ENCODE peak calls at places on chromosomes 16 and 17, in six cellular contexts. One of them, this sample, is unnamed.

GRCh38 chr17:49817993-49818392 is 29.5 kb downstream of the KAT7 start:
- DNase-seq in GM12878: no peak
- DNase-seq in A549: no peak
- DNase-seq in endothelial cell of umbilical vein: no peak
- DNase-seq in HepG2: no peak
- DNase-seq in K562: no peak
- DNase-seq in this sample: no peak

GRCh38 chr17:42284020-42284369 is 4.3 kb upstream of the STAT5A start:
- DNase-seq in GM12878: no peak
- DNase-seq in A549: no peak
- DNase-seq in endothelial cell of umbilical vein: no peak
- DNase-seq in HepG2: no peak
- DNase-seq in K562: no peak
- DNase-seq in this sample: no peak

GRCh38 chr16:75433732-75434413 is 570 bp upstream of the CFDP1 start:
- DNase-seq in GM12878: no peak
- DNase-seq in A549: peak
- DNase-seq in endothelial cell of umbilical vein: peak
- DNase-seq in HepG2: peak
- DNase-seq in K562: peak
- DNase-seq in this sample: peak

GRCh38 chr16:66481943-66482390 is 54.9 kb downstream of the BEAN1 start:
- DNase-seq in GM12878: no peak
- DNase-seq in A549: no peak
- DNase-seq in endothelial cell of umbilical vein: no peak
- DNase-seq in HepG2: no peak
- DNase-seq in K562: no peak
- DNase-seq in this sample: no peak

GRCh38 chr17:38345743-38346142 is 2.0 kb upstream of the GPR179 start:
- DNase-seq in GM12878: no peak
- DNase-seq in A549: no peak
- DNase-seq in endothelial cell of umbilical vein: no peak
- DNase-seq in HepG2: no peak
- DNase-seq in K562: no peak
- DNase-seq in this sample: no peak

GRCh38 chr16:24609740-24610420 is 70.5 kb downstream of the RBBP6 start:
- DNase-seq in GM12878: no peak
- DNase-seq in A549: no peak
- DNase-seq in endothelial cell of umbilical vein: peak
- DNase-seq in HepG2: peak
- DNase-seq in K562: no peak
- DNase-seq in this sample: no peak

GRCh38 chr16:1428511-1428910 is 2.4 kb upstream of the PERCC1 start:
- DNase-seq in GM12878: no peak
- DNase-seq in A549: peak
- DNase-seq in endothelial cell of umbilical vein: peak
- DNase-seq in HepG2: no peak
- DNase-seq in K562: peak
- DNase-seq in this sample: peak

GRCh38 chr16:27177031-27177774 is 26.1 kb upstream of the KDM8 start:
- DNase-seq in GM12878: no peak
- DNase-seq in A549: peak
- DNase-seq in endothelial cell of umbilical vein: peak
- DNase-seq in HepG2: no peak
- DNase-seq in K562: no peak
- DNase-seq in this sample: no peak

GRCh38 chr16:86281435-86281834 is 228.9 kb upstream of the FOXF1 start:
- DNase-seq in GM12878: no peak
- DNase-seq in A549: no peak
- DNase-seq in endothelial cell of umbilical vein: no peak
- DNase-seq in HepG2: no peak
- DNase-seq in K562: no peak
- DNase-seq in this sample: no peak

GRCh38 chr17:7750321-7750821 is 32.8 kb downstream of the DNAH2 start:
- DNase-seq in GM12878: no peak
- DNase-seq in A549: no peak
- DNase-seq in endothelial cell of umbilical vein: peak
- DNase-seq in HepG2: no peak
- DNase-seq in K562: no peak
- DNase-seq in this sample: no peak

GRCh38 chr17:18129041-18129502 is 20.5 kb downstream of the MYO15A start:
- DNase-seq in GM12878: no peak
- DNase-seq in A549: peak
- DNase-seq in endothelial cell of umbilical vein: peak
- DNase-seq in HepG2: no peak
- DNase-seq in K562: no peak
- DNase-seq in this sample: no peak

GRCh38 chr17:76444518-76445311 is 8.2 kb downstream of the UBE2O start:
- DNase-seq in GM12878: no peak
- DNase-seq in A549: no peak
- DNase-seq in endothelial cell of umbilical vein: no peak
- DNase-seq in HepG2: no peak
- DNase-seq in K562: no peak
- DNase-seq in this sample: no peak

GRCh38 chr17:43791589-43791988 is 11.4 kb downstream of the CFAP97D1 start:
- DNase-seq in GM12878: no peak
- DNase-seq in A549: peak
- DNase-seq in endothelial cell of umbilical vein: peak
- DNase-seq in HepG2: peak
- DNase-seq in K562: peak
- DNase-seq in this sample: peak

GRCh38 chr17:40122466-40122943 is 734 bp downstream of the MSL1 start:
- DNase-seq in GM12878: no peak
- DNase-seq in A549: peak
- DNase-seq in endothelial cell of umbilical vein: peak
- DNase-seq in HepG2: no peak
- DNase-seq in K562: peak
- DNase-seq in this sample: peak

GRCh38 chr17:2416010-2416734 is 15.3 kb upstream of the MNT start:
- DNase-seq in GM12878: no peak
- DNase-seq in A549: peak
- DNase-seq in endothelial cell of umbilical vein: peak
- DNase-seq in HepG2: peak
- DNase-seq in K562: peak
- DNase-seq in this sample: peak

GRCh38 chr16:537415-538335 is 10.2 kb downstream of the CAPN15 start:
- DNase-seq in GM12878: no peak
- DNase-seq in A549: no peak
- DNase-seq in endothelial cell of umbilical vein: no peak
- DNase-seq in HepG2: no peak
- DNase-seq in K562: no peak
- DNase-seq in this sample: no peak

GRCh38 chr16:138049-138417 is 440 bp downstream of the NPRL3 start:
- DNase-seq in GM12878: no peak
- DNase-seq in A549: no peak
- DNase-seq in endothelial cell of umbilical vein: peak
- DNase-seq in HepG2: no peak
- DNase-seq in K562: peak
- DNase-seq in this sample: peak

GRCh38 chr17:8894673-8895578 is 27.5 kb upstream of the PIK3R6 start:
- DNase-seq in GM12878: peak
- DNase-seq in A549: peak
- DNase-seq in endothelial cell of umbilical vein: peak
- DNase-seq in HepG2: peak
- DNase-seq in K562: peak
- DNase-seq in this sample: peak

GRCh38 chr16:649646-650045 is 481 bp downstream of the WDR90 start:
- DNase-seq in GM12878: no peak
- DNase-seq in A549: no peak
- DNase-seq in endothelial cell of umbilical vein: no peak
- DNase-seq in HepG2: no peak
- DNase-seq in K562: no peak
- DNase-seq in this sample: peak

GRCh38 chr17:44758414-44759095 is at the start of gene ADAM11:
- DNase-seq in GM12878: no peak
- DNase-seq in A549: no peak
- DNase-seq in endothelial cell of umbilical vein: no peak
- DNase-seq in HepG2: no peak
- DNase-seq in K562: peak
- DNase-seq in this sample: no peak

GRCh38 chr17:57911834-57912673 is 43.2 kb downstream of the CUEDC1 start:
- DNase-seq in GM12878: no peak
- DNase-seq in A549: peak
- DNase-seq in endothelial cell of umbilical vein: peak
- DNase-seq in HepG2: peak
- DNase-seq in K562: no peak
- DNase-seq in this sample: no peak

GRCh38 chr17:31967643-31968042 is 30.8 kb downstream of the SUZ12 start:
- DNase-seq in GM12878: no peak
- DNase-seq in A549: peak
- DNase-seq in endothelial cell of umbilical vein: no peak
- DNase-seq in HepG2: no peak
- DNase-seq in K562: no peak
- DNase-seq in this sample: no peak

GRCh38 chr16:7351572-7351971 is 18.9 kb downstream of the RBFOX1 start:
- DNase-seq in GM12878: no peak
- DNase-seq in A549: no peak
- DNase-seq in endothelial cell of umbilical vein: no peak
- DNase-seq in HepG2: no peak
- DNase-seq in K562: no peak
- DNase-seq in this sample: no peak

GRCh38 chr17:69773081-69773480 is 301.9 kb upstream of the KCNJ16 start:
- DNase-seq in GM12878: no peak
- DNase-seq in A549: no peak
- DNase-seq in endothelial cell of umbilical vein: peak
- DNase-seq in HepG2: no peak
- DNase-seq in K562: no peak
- DNase-seq in this sample: no peak

GRCh38 chr17:46815474-46816353 is 2.8 kb downstream of the WNT3 start:
- DNase-seq in GM12878: no peak
- DNase-seq in A549: no peak
- DNase-seq in endothelial cell of umbilical vein: no peak
- DNase-seq in HepG2: no peak
- DNase-seq in K562: no peak
- DNase-seq in this sample: no peak

GRCh38 chr16:30956601-30957455 is 726 bp upstream of the SETD1A start:
- DNase-seq in GM12878: no peak
- DNase-seq in A549: peak
- DNase-seq in endothelial cell of umbilical vein: peak
- DNase-seq in HepG2: peak
- DNase-seq in K562: peak
- DNase-seq in this sample: peak
- TF ChIP-seq CTCF in GM12878: peak
- TF ChIP-seq CTCF in A549: peak
- TF ChIP-seq CTCF in endothelial cell of umbilical vein: no peak
- TF ChIP-seq CTCF in HepG2: peak
- TF ChIP-seq CTCF in K562: peak
- TF ChIP-seq CTCF in this sample: peak

GRCh38 chr17:78356163-78356713 is 3.6 kb downstream of the SOCS3 start:
- DNase-seq in GM12878: peak
- DNase-seq in A549: peak
- DNase-seq in endothelial cell of umbilical vein: no peak
- DNase-seq in HepG2: no peak
- DNase-seq in K562: no peak
- DNase-seq in this sample: peak
- TF ChIP-seq POLR2A in GM12878: peak
- TF ChIP-seq POLR2A in A549: no peak
- TF ChIP-seq POLR2A in endothelial cell of umbilical vein: no peak
- TF ChIP-seq POLR2A in HepG2: no peak
- TF ChIP-seq POLR2A in K562: no peak
- TF ChIP-seq POLR2A in this sample: no peak

DNA sequence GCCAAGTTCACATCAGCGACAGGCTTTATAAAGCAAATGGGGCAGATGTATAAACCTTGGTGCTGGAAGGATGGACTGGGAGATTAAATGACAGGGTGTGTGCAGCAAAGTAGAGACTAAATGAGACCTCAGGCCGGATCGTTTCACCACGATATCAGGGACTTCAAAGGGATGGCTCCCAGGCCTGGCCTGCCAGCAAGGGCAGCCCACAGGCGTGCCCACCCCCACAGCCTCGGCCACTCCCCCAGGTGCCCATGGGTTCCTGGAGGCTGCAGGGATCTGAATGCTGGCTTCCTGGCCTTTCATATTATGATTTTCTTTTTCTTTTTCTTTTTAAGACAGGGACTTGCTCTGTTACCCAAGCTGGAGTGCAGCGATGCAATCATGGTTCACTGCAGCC is 174.5 kb downstream of the ZNF423 start:
- DNase-seq in GM12878: no peak
- DNase-seq in A549: no peak
- DNase-seq in endothelial cell of umbilical vein: no peak
- DNase-seq in HepG2: no peak
- DNase-seq in K562: no peak
- DNase-seq in this sample: no peak
- TF ChIP-seq MYC in GM12878: no peak
- TF ChIP-seq MYC in A549: no peak
- TF ChIP-seq MYC in endothelial cell of umbilical vein: no peak
- TF ChIP-seq MYC in HepG2: no peak
- TF ChIP-seq MYC in K562: no peak
- TF ChIP-seq MYC in this sample: no peak

GRCh38 chr16:87844374-87844733 is 25.0 kb downstream of the SLC7A5 start:
- DNase-seq in GM12878: no peak
- DNase-seq in A549: no peak
- DNase-seq in endothelial cell of umbilical vein: no peak
- DNase-seq in HepG2: no peak
- DNase-seq in K562: no peak
- DNase-seq in this sample: no peak
- TF ChIP-seq CTCF in GM12878: no peak
- TF ChIP-seq CTCF in A549: peak
- TF ChIP-seq CTCF in endothelial cell of umbilical vein: no peak
- TF ChIP-seq CTCF in HepG2: peak
- TF ChIP-seq CTCF in K562: no peak
- TF ChIP-seq CTCF in this sample: peak

DNA sequence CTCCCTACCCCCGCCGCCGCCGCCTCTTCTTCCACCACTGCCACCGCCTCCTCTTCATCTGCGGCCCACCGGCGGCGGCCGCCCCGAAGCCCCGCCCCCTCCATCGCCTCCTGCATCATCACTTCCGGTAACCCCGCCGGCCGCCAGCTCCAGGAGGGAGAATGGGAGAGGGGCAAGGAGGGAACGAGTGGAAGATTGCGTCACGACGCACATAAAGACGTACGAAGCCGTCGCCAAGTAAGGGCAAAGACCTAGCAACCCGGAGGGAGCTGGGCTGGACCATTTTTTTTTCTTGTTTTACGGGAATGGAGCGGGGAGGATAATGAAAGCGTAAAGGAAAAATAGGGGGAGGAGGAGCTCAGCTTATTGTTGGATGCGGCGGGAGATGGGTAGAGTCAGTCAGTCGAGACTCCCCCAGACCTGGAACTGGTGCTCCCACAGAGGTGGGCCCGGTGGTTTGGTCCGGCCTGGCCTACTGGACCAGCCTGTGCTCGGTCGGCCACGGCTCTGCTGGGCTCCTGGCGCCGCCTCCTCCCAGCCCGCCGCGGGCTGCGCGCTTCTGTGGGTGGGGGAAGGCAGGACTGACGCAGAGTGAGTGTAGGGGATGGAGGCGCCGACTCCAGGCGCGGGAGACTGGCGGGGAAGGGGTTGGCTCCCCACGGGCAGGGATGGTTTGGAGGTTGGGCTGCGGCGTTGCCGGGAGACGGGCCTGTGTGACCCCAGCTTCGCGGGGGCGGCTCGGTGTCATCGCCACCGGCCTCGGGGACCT is at the start of the genes DCUN1D3 and LYRM1:
- DNase-seq in GM12878: peak
- DNase-seq in A549: peak
- DNase-seq in endothelial cell of umbilical vein: peak
- DNase-seq in HepG2: peak
- DNase-seq in K562: peak
- DNase-seq in this sample: peak
- TF ChIP-seq POLR2A in GM12878: peak
- TF ChIP-seq POLR2A in A549: peak
- TF ChIP-seq POLR2A in endothelial cell of umbilical vein: peak
- TF ChIP-seq POLR2A in HepG2: peak
- TF ChIP-seq POLR2A in K562: peak
- TF ChIP-seq POLR2A in this sample: peak